ENCODE peak calls at places on chromosome 1, in four cellular contexts. One of them, this sample, is unnamed. For H3K4me1, the result is how much of the 10 kb centered on the place peaks cover.

GRCh38 chr1:11395616-11396015 is 83.3 kb upstream of the DISP3 start:
- DNase-seq in H1: no peak
- DNase-seq in HepG2: no peak
- DNase-seq in GM12878: no peak
- DNase-seq in this sample: no peak

GRCh38 chr1:151130837-151131586 is 15.4 kb downstream of the SEMA6C start:
- DNase-seq in HepG2: no peak
- DNase-seq in GM12878: peak
- DNase-seq in H1: peak
- DNase-seq in this sample: peak

GRCh38 chr1:113930499-113931161 is 1.5 kb downstream of the HIPK1 start:
- DNase-seq in HepG2: peak
- DNase-seq in H1: no peak
- DNase-seq in GM12878: no peak
- DNase-seq in this sample: no peak

GRCh38 chr1:117793396-117793795 is 136.0 kb downstream of the GDAP2 start:
- DNase-seq in GM12878: no peak
- DNase-seq in HepG2: no peak
- DNase-seq in H1: no peak
- DNase-seq in this sample: no peak

GRCh38 chr1:66426231-66426853 is 107.6 kb upstream of the SGIP1 start:
- DNase-seq in HepG2: no peak
- DNase-seq in H1: no peak
- DNase-seq in GM12878: no peak
- DNase-seq in this sample: no peak

GRCh38 chr1:26224606-26225005 is 9.4 kb upstream of the CEP85 start:
- DNase-seq in H1: no peak
- DNase-seq in HepG2: no peak
- DNase-seq in GM12878: no peak
- DNase-seq in this sample: no peak

GRCh38 chr1:216566809-216567208 is 143.6 kb upstream of the USH2A start:
- DNase-seq in GM12878: no peak
- DNase-seq in HepG2: no peak
- DNase-seq in H1: no peak
- DNase-seq in this sample: no peak

GRCh38 chr1:184025242-184025675 is 12.3 kb downstream of the COLGALT2 start:
- DNase-seq in H1: no peak
- DNase-seq in HepG2: peak
- DNase-seq in GM12878: no peak
- DNase-seq in this sample: peak

GRCh38 chr1:208540724-208541123 is 296.5 kb upstream of the PLXNA2 start:
- DNase-seq in HepG2: no peak
- DNase-seq in H1: no peak
- DNase-seq in GM12878: no peak
- DNase-seq in this sample: no peak

GRCh38 chr1:98388431-98388830 is 273.1 kb upstream of the SNX7 start:
- DNase-seq in H1: no peak
- DNase-seq in HepG2: no peak
- DNase-seq in GM12878: peak
- DNase-seq in this sample: no peak

GRCh38 chr1:89190017-89190416 is 8.7 kb downstream of the GBP4 start:
- DNase-seq in H1: no peak
- DNase-seq in HepG2: no peak
- DNase-seq in GM12878: no peak
- DNase-seq in this sample: no peak

GRCh38 chr1:85585845-85586244 is 5.3 kb downstream of the CCN1 start:
- DNase-seq in H1: peak
- DNase-seq in HepG2: no peak
- DNase-seq in GM12878: no peak
- DNase-seq in this sample: no peak

GRCh38 chr1:7224644-7225043 is 439.4 kb downstream of the CAMTA1 start:
- DNase-seq in HepG2: no peak
- DNase-seq in GM12878: no peak
- DNase-seq in H1: no peak
- DNase-seq in this sample: peak

GRCh38 chr1:156368889-156369684 is at the start of gene RHBG:
- DNase-seq in HepG2: peak
- DNase-seq in GM12878: no peak
- DNase-seq in H1: peak
- DNase-seq in this sample: peak

GRCh38 chr1:36118805-36119204 is 6.2 kb downstream of the COL8A2 start:
- DNase-seq in GM12878: no peak
- DNase-seq in H1: no peak
- DNase-seq in HepG2: no peak
- DNase-seq in this sample: no peak

GRCh38 chr1:71031426-71031825 is 16.2 kb downstream of the PTGER3 start:
- DNase-seq in H1: no peak
- DNase-seq in HepG2: no peak
- DNase-seq in GM12878: no peak
- DNase-seq in this sample: no peak

GRCh38 chr1:44620072-44620471 is 54.2 kb downstream of the TMEM53 start:
- DNase-seq in HepG2: no peak
- DNase-seq in GM12878: no peak
- DNase-seq in H1: no peak
- DNase-seq in this sample: no peak

GRCh38 chr1:37851782-37852210 is 7.6 kb downstream of the MTF1 start:
- DNase-seq in HepG2: no peak
- DNase-seq in H1: no peak
- DNase-seq in GM12878: peak
- DNase-seq in this sample: no peak

GRCh38 chr1:7257225-7257624 is 472.0 kb downstream of the CAMTA1 start:
- DNase-seq in HepG2: no peak
- DNase-seq in GM12878: no peak
- DNase-seq in H1: no peak
- DNase-seq in this sample: no peak

GRCh38 chr1:160205242-160205973 is at the start of gene PEA15:
- DNase-seq in HepG2: no peak
- DNase-seq in H1: peak
- DNase-seq in GM12878: no peak
- DNase-seq in this sample: peak

GRCh38 chr1:35475356-35475755 is 81.8 kb downstream of the KIAA0319L start:
- DNase-seq in H1: no peak
- DNase-seq in GM12878: no peak
- DNase-seq in HepG2: no peak
- DNase-seq in this sample: no peak

GRCh38 chr1:14442669-14443068 is 155.8 kb upstream of the KAZN start:
- DNase-seq in H1: no peak
- DNase-seq in GM12878: no peak
- DNase-seq in HepG2: no peak
- DNase-seq in this sample: no peak

GRCh38 chr1:41852091-41852490 is 66.6 kb downstream of the HIVEP3 start:
- DNase-seq in HepG2: no peak
- DNase-seq in H1: no peak
- DNase-seq in GM12878: no peak
- DNase-seq in this sample: no peak

GRCh38 chr1:41850029-41850428 is 68.7 kb downstream of the HIVEP3 start:
- DNase-seq in H1: no peak
- DNase-seq in HepG2: no peak
- DNase-seq in GM12878: no peak
- DNase-seq in this sample: no peak

GRCh38 chr1:41849211-41849759 is 69.4 kb downstream of the HIVEP3 start:
- DNase-seq in GM12878: no peak
- DNase-seq in HepG2: no peak
- DNase-seq in H1: no peak
- DNase-seq in this sample: no peak

GRCh38 chr1:41853907-41854306 is 64.8 kb downstream of the HIVEP3 start:
- DNase-seq in HepG2: no peak
- DNase-seq in GM12878: no peak
- DNase-seq in H1: no peak
- DNase-seq in this sample: no peak

GRCh38 chr1:41851589-41851988 is 67.1 kb downstream of the HIVEP3 start:
- DNase-seq in H1: no peak
- DNase-seq in HepG2: no peak
- DNase-seq in GM12878: no peak
- DNase-seq in this sample: no peak
- TF ChIP-seq YY1 in H1: no peak
- TF ChIP-seq YY1 in HepG2: no peak
- TF ChIP-seq YY1 in GM12878: no peak
- TF ChIP-seq YY1 in this sample: no peak

GRCh38 chr1:42143875-42144274 is 9.3 kb upstream of the GUCA2B start:
- DNase-seq in H1: no peak
- DNase-seq in HepG2: no peak
- DNase-seq in GM12878: no peak
- DNase-seq in this sample: no peak

GRCh38 chr1:42142894-42143675 is 10.1 kb upstream of the GUCA2B start:
- DNase-seq in HepG2: no peak
- DNase-seq in GM12878: no peak
- DNase-seq in H1: peak
- DNase-seq in this sample: no peak

GRCh38 chr1:42139444-42139843 is 13.8 kb upstream of the GUCA2B start:
- DNase-seq in HepG2: no peak
- DNase-seq in H1: no peak
- DNase-seq in GM12878: no peak
- DNase-seq in this sample: no peak

GRCh38 chr1:42140191-42140590 is 13.0 kb upstream of the GUCA2B start:
- DNase-seq in H1: no peak
- DNase-seq in HepG2: no peak
- DNase-seq in GM12878: no peak
- DNase-seq in this sample: no peak

DNA sequence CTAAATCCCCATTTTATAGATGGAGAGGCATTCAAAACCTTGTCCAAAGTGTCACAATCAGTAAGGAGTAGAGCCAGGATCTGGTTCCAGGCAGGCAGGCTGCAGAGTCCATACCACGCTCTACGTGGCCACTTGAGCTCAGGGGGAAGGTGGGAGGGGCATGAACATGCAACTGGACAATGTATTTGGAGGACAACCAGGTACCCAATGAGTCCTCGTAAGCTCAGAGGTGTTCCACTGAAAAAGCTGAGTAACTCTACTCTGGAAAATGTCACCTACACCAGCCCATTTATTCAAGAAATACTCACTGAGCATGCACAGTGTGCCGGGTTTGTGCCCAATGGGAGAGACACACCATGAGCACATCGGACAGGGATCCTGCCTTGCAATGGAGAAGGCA is 11.2 kb upstream of the GUCA2B start:
- DNase-seq in HepG2: no peak
- DNase-seq in H1: no peak
- DNase-seq in GM12878: no peak
- DNase-seq in this sample: no peak
- TF ChIP-seq SUZ12 in HepG2: no peak
- TF ChIP-seq SUZ12 in H1: no peak
- TF ChIP-seq SUZ12 in GM12878: no peak
- TF ChIP-seq SUZ12 in this sample: no peak

GRCh38 chr1:12616709-12617373 is 1.2 kb downstream of the DHRS3 start:
- DNase-seq in H1: no peak
- DNase-seq in HepG2: no peak
- DNase-seq in GM12878: no peak
- DNase-seq in this sample: no peak

GRCh38 chr1:12618661-12619395 is 818 bp upstream of the DHRS3 start:
- DNase-seq in GM12878: no peak
- DNase-seq in H1: peak
- DNase-seq in HepG2: peak
- DNase-seq in this sample: peak

GRCh38 chr1:12619396-12620141 is 1.6 kb upstream of the DHRS3 start:
- DNase-seq in HepG2: peak
- DNase-seq in GM12878: no peak
- DNase-seq in H1: peak
- DNase-seq in this sample: peak

GRCh38 chr1:12617511-12617900 is 504 bp downstream of the DHRS3 start:
- DNase-seq in H1: no peak
- DNase-seq in GM12878: no peak
- DNase-seq in HepG2: peak
- DNase-seq in this sample: no peak

DNA sequence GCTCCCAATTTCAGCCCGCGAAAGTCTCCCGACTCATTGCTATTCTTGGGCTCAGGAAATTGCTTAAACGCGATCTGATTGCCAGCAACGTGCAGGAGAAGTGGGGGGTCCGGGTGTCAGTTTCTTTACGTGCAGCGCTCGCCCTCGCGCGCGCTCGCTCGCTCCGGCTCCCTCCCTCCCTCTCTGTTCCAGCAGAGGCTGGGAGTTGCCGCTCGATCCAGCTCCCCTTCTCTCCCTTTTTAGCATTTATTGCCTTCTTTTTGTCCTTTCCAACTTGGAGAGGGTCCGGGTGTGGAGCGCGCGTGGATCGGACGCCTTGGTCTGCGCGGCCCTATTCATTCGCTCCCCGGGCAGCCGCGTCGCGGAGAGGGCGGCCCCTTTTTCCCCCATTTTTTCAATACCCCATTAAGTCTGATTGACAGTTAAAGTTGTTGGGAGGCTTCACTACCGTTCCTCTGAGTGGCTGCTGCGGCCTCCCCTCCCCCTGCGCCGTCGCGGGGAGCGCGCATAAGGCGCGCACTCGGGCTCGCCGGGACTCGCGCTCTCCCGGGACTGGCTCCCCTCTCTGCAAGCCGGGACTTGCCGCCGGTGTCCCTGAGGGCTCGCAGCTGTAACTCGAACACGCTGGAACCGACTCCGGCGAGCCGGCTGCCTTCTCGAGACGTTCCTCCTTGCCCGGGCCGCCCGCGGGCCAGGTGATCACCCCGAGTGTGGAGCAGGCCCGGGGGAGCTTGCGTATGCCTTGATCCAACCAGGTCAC is at the start of gene DHRS3:
- DNase-seq in HepG2: peak
- DNase-seq in H1: peak
- DNase-seq in GM12878: no peak
- DNase-seq in this sample: no peak
- H3K4me1 ChIP-seq in HepG2: half or more
- H3K4me1 ChIP-seq in H1: under half
- H3K4me1 ChIP-seq in GM12878: under half
- H3K4me1 ChIP-seq in this sample: under half

GRCh38 chr1:104932030-104932915 is 1182.6 kb downstream of the AMY1C start:
- DNase-seq in GM12878: no peak
- DNase-seq in H1: no peak
- DNase-seq in HepG2: no peak
- DNase-seq in this sample: no peak
- TF ChIP-seq YY1 in GM12878: no peak
- TF ChIP-seq YY1 in H1: no peak
- TF ChIP-seq YY1 in HepG2: no peak
- TF ChIP-seq YY1 in this sample: no peak

GRCh38 chr1:154936416-154937050 is at the start of gene PMVK:
- DNase-seq in GM12878: peak
- DNase-seq in H1: peak
- DNase-seq in HepG2: peak
- DNase-seq in this sample: peak
- TF ChIP-seq SUZ12 in GM12878: no peak
- TF ChIP-seq SUZ12 in H1: no peak
- TF ChIP-seq SUZ12 in HepG2: no peak
- TF ChIP-seq SUZ12 in this sample: no peak

This sample was measured in NT2/D1.